ENCODE peak calls at places on chromosome 22, in eight cellular contexts. E, M, O, N, I, T, X and P are unnamed samples.

GRCh38 chr22:30650508-30651116 is 15.0 kb downstream of the SLC35E4 start:
- DNase-seq in E (no peak), M (no peak), O (no peak), N (no peak), I (no peak), T (no peak), X (no peak), P (no peak)

GRCh38 chr22:40486962-40487602 is 116.7 kb downstream of the SGSM3 start:
- DNase-seq in E (no peak), M (no peak), O (no peak), N (no peak), I (no peak), T (no peak), X (no peak), P (no peak)

GRCh38 chr22:42500164-42500835 is 19.3 kb downstream of the RRP7A start:
- DNase-seq in E (peak; percentile 13), M (peak; percentile 88), O (peak; percentile 70), N (peak; percentile 96), I (peak; percentile 84), T (peak; percentile 64), X (no peak), P (peak; percentile 90)

GRCh38 chr22:36540867-36541642 is 12.1 kb upstream of the EIF3D start:
- DNase-seq in E (no peak), M (no peak), O (no peak), N (no peak), I (no peak), T (peak; percentile 77), X (no peak), P (no peak)

GRCh38 chr22:47296405-47297260 is 534.2 kb downstream of the TBC1D22A start:
- DNase-seq in E (no peak), M (no peak), O (no peak), N (peak; percentile 17), I (peak; percentile 27), T (no peak), X (no peak), P (no peak)

GRCh38 chr22:23831261-23831660 is 7.5 kb downstream of the DERL3 start:
- DNase-seq in E (no peak), M (no peak), O (no peak), N (no peak), I (no peak), T (no peak), X (no peak), P (no peak)

GRCh38 chr22:30245985-30246901 is at the start of gene LIF:
- DNase-seq in E (no peak), M (peak; percentile 60), O (peak; percentile 73), N (peak; percentile 83), I (peak; percentile 79), T (no peak), X (peak; percentile 18), P (no peak)

GRCh38 chr22:45478108-45478771 is 24.4 kb upstream of the FBLN1 start:
- DNase-seq in E (no peak), M (no peak), O (peak; percentile 45), N (no peak), I (peak; percentile 60), T (peak; percentile 83), X (no peak), P (no peak)

GRCh38 chr22:30439226-30439625 is 13.7 kb downstream of the MTFP1 start:
- DNase-seq in E (no peak), M (no peak), O (no peak), N (no peak), I (no peak), T (no peak), X (no peak), P (no peak)

GRCh38 chr22:42299586-42300285 is 29.3 kb upstream of the TCF20 start:
- DNase-seq in E (no peak), M (peak; percentile 84), O (peak; percentile 58), N (no peak), I (no peak), T (no peak), X (peak; percentile 29), P (peak; percentile 73)

GRCh38 chr22:35986085-35986484 is 42.5 kb downstream of the RBFOX2 start:
- DNase-seq in E (no peak), M (peak; percentile 29), O (no peak), N (no peak), I (peak; percentile 43), T (no peak), X (no peak), P (no peak)

GRCh38 chr22:30178180-30179126 is 68.1 kb downstream of the LIF start:
- DNase-seq in E (peak; percentile 18), M (peak; percentile 19), O (no peak), N (no peak), I (peak; percentile 24), T (no peak), X (no peak), P (no peak)

GRCh38 chr22:26656896-26657851 is at the start of gene MIAT:
- DNase-seq in E (no peak), M (peak; percentile 89), O (peak; percentile 33), N (peak; percentile 84), I (peak; percentile 64), T (no peak), X (peak; percentile 79), P (no peak)

GRCh38 chr22:45612940-45613339 is 58.7 kb upstream of the ATXN10 start:
- DNase-seq in E (no peak), M (peak; percentile 48), O (no peak), N (no peak), I (peak; percentile 34), T (no peak), X (no peak), P (no peak)

GRCh38 chr22:47129902-47130301 is 367.5 kb downstream of the TBC1D22A start:
- DNase-seq in E (peak; percentile 94), M (no peak), O (peak; percentile 77), N (no peak), I (peak; percentile 13), T (peak; percentile 80), X (no peak), P (no peak)

GRCh38 chr22:47168441-47168840 is 406.0 kb downstream of the TBC1D22A start:
- DNase-seq in E (no peak), M (no peak), O (no peak), N (no peak), I (no peak), T (no peak), X (no peak), P (no peak)

GRCh38 chr22:42228480-42228879 is 42.0 kb downstream of the TCF20 start:
- DNase-seq in E (no peak), M (no peak), O (no peak), N (no peak), I (no peak), T (no peak), X (no peak), P (no peak)

GRCh38 chr22:41996826-41997225 is 1.8 kb upstream of the WBP2NL start:
- DNase-seq in E (no peak), M (no peak), O (no peak), N (no peak), I (no peak), T (no peak), X (no peak), P (no peak)

GRCh38 chr22:44031111-44031963 is 7.2 kb downstream of the PARVB start:
- DNase-seq in E (no peak), M (no peak), O (no peak), N (no peak), I (no peak), T (no peak), X (no peak), P (no peak)

GRCh38 chr22:30169002-30169401 is 77.6 kb downstream of the LIF start:
- DNase-seq in E (no peak), M (no peak), O (no peak), N (no peak), I (no peak), T (no peak), X (no peak), P (no peak)

GRCh38 chr22:35578836-35579575 is 38.1 kb downstream of the MB start:
- DNase-seq in E (no peak), M (no peak), O (no peak), N (no peak), I (no peak), T (no peak), X (no peak), P (no peak)

GRCh38 chr22:49936018-49936972 is 17.9 kb downstream of the CRELD2 start:
- DNase-seq in E (no peak), M (peak; percentile 52), O (peak; percentile 96), N (peak; percentile 84), I (peak; percentile 90), T (peak; percentile 57), X (peak; percentile 87), P (peak; percentile 83)

GRCh38 chr22:49937758-49938564 is 19.5 kb downstream of the CRELD2 start:
- DNase-seq in E (no peak), M (no peak), O (no peak), N (no peak), I (no peak), T (no peak), X (peak; percentile 2), P (no peak)

GRCh38 chr22:49935561-49935960 is 17.1 kb downstream of the CRELD2 start:
- DNase-seq in E (no peak), M (no peak), O (peak; percentile 46), N (peak; percentile 80), I (no peak), T (no peak), X (no peak), P (peak; percentile 67)

GRCh38 chr22:49938565-49939136 is 20.2 kb downstream of the CRELD2 start:
- DNase-seq in E (no peak), M (no peak), O (no peak), N (no peak), I (no peak), T (no peak), X (no peak), P (no peak)

GRCh38 chr22:49936973-49937757 is 18.7 kb downstream of the CRELD2 start:
- DNase-seq in E (no peak), M (no peak), O (peak; percentile 33), N (no peak), I (no peak), T (no peak), X (no peak), P (peak; percentile 32)
- TF ChIP-seq EZH2phosphoT487 in E (no peak), M (no peak), O (no peak), N (no peak), I (no peak), T (no peak), X (no peak), P (no peak)

DNA sequence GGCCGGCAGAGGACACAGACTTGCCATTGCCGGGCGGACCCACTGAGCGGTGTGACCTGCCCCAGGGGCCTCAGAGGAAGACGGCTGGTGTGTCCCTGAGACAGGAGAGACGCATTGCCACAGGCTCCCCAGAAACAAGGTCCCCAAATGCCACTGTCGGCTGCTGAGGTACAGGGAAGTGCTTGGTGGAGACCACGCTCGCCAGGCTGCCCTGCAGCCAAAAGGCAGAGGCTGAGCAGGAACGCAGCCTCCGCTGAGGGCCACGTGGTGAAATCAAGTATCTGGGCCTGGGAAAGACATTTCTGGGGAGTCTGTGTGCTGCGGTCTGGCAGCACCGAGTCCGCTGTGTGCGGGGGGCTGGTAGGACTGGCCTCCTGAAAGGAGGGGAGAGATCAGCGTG is 794.9 kb downstream of the BRD1 start:
- DNase-seq in E (no peak), M (no peak), O (no peak), N (no peak), I (no peak), T (no peak), X (no peak), P (no peak)
- TF ChIP-seq EZH2phosphoT487 in E (no peak), M (no peak), O (no peak), N (no peak), I (no peak), T (no peak), X (no peak), P (no peak)

GRCh38 chr22:29108137-29108536 is 35.3 kb downstream of the KREMEN1 start:
- DNase-seq in E (peak; percentile 10), M (no peak), O (no peak), N (no peak), I (peak; percentile 89), T (peak; percentile 74), X (no peak), P (no peak)
- TF ChIP-seq EZH2phosphoT487 in E (no peak), M (no peak), O (no peak), N (no peak), I (no peak), T (no peak), X (no peak), P (no peak)

GRCh38 chr22:24977370-24978230 is 25.1 kb downstream of the KIAA1671 start:
- DNase-seq in E (no peak), M (peak; percentile 49), O (no peak), N (no peak), I (no peak), T (no peak), X (no peak), P (no peak)
- TF ChIP-seq EZH2phosphoT487 in E (no peak), M (no peak), O (no peak), N (no peak), I (no peak), T (no peak), X (no peak), P (no peak)